ENCODE peak calls at places on chromosomes 6 and 20, in six cellular contexts. U is activated CD8-positive, alpha-beta T cell treated with anti-CD3 and anti-CD28 coated beads for 36 hours; V is fibroblast of the aortic adventitia; Z is thoracic aorta; J is HL-60; P is adrenal gland. N is an unnamed sample.
A peak's percentile ranks its signal among the peaks of the same experiment; 100 is the strongest.

GRCh38 chr6:148316308-148316707 is 26.3 kb upstream of the SASH1 start:
- DNase-seq in U (no peak), V (no peak), Z (no peak), J (no peak), P (no peak), N (no peak)

GRCh38 chr6:19408331-19408730 is 428.8 kb upstream of the ID4 start:
- DNase-seq in U (no peak), V (peak; percentile 44), Z (no peak), J (no peak), P (no peak), N (no peak)

GRCh38 chr20:48463096-48463710 is 364.6 kb downstream of the PREX1 start:
- DNase-seq in U (no peak), V (no peak), Z (no peak), J (no peak), P (no peak), N (no peak)

GRCh38 chr6:14658909-14659561 is 541.5 kb downstream of the CD83 start:
- DNase-seq in U (no peak), V (peak; percentile 35), Z (no peak), J (peak; percentile 77), P (no peak), N (no peak)

GRCh38 chr6:37807656-37808055 is 11.9 kb upstream of the ZFAND3 start:
- DNase-seq in U (no peak), V (no peak), Z (no peak), J (no peak), P (no peak), N (no peak)

GRCh38 chr6:6766230-6766905 is 177.8 kb downstream of the LY86 start:
- DNase-seq in U (no peak), V (no peak), Z (no peak), J (no peak), P (no peak), N (no peak)

GRCh38 chr6:142819603-142820335 is 125.2 kb downstream of the HIVEP2 start:
- DNase-seq in U (peak; percentile 71), V (peak; percentile 56), Z (no peak), J (peak; percentile 28), P (no peak), N (no peak)

GRCh38 chr6:2563635-2564034 is 187.1 kb downstream of the MYLK4 start:
- DNase-seq in U (peak; percentile 15), V (peak; percentile 28), Z (no peak), J (no peak), P (no peak), N (no peak)

GRCh38 chr6:144181639-144182038 is 31.3 kb downstream of the STX11 start:
- DNase-seq in U (no peak), V (no peak), Z (no peak), J (peak; percentile 82), P (no peak), N (no peak)

GRCh38 chr20:61579908-61580307 is 327.8 kb downstream of the CDH4 start:
- DNase-seq in U (no peak), V (no peak), Z (no peak), J (no peak), P (no peak), N (no peak)

GRCh38 chr6:158894192-158894591 is 75.0 kb upstream of the EZR start:
- DNase-seq in U (no peak), V (peak; percentile 80), Z (no peak), J (no peak), P (no peak), N (no peak)

GRCh38 chr20:17676942-17677341 is 5.1 kb downstream of the RRBP1 start:
- DNase-seq in U (no peak), V (peak; percentile 65), Z (no peak), J (no peak), P (no peak), N (no peak)

GRCh38 chr20:45230631-45231030 is 9.5 kb downstream of the SEMG2 start:
- DNase-seq in U (no peak), V (no peak), Z (no peak), J (no peak), P (no peak), N (no peak)

GRCh38 chr6:28537509-28538140 is 11.9 kb downstream of the GPX5 start:
- DNase-seq in U (peak; percentile 61), V (peak; percentile 2), Z (no peak), J (no peak), P (no peak), N (no peak)

GRCh38 chr20:4083103-4083864 is 67.9 kb upstream of the RNF24 start:
- DNase-seq in U (no peak), V (peak; percentile 92), Z (no peak), J (no peak), P (peak; percentile 44), N (no peak)

GRCh38 chr20:728022-728944 is 40.0 kb downstream of the SLC52A3 start:
- DNase-seq in U (peak; percentile 73), V (peak; percentile 14), Z (no peak), J (peak; percentile 13), P (peak; percentile 46), N (no peak)
- TF ChIP-seq CTCF in U (peak; percentile 62), V (peak; percentile 64), Z (peak; percentile 34), J (peak; percentile 39), P (peak; percentile 49), N (no peak)

GRCh38 chr6:53544500-53545308 is at the start of gene GCLC:
- DNase-seq in U (peak; percentile 95), V (peak; percentile 93), Z (peak; percentile 78), J (peak; percentile 80), P (peak; percentile 95), N (peak; percentile 91)
- TF ChIP-seq CTCF in U (peak; percentile 84), V (peak; percentile 52), Z (peak; percentile 53), J (peak; percentile 37), P (peak; percentile 18), N (no peak)

DNA sequence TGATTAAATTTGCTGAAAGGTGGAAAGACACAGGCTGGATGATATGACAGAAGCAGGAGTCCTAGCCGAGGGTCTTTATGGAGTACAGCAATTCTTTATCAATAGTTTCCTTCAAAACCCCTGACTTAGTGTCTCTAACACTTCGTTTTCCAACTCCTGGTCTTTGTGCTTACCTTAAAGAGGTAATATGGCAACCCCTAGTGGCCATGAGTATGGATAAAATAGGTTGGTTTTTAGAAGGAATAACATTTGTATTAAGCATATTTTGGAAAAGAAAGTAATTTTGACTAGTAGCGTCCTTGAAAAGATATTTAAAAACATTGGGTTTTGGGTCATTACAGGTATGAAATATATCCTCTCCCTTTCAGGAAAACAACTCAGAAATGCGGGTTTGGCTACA is 51.9 kb downstream of the VGLL2 start:
- DNase-seq in U (no peak), V (peak; percentile 21), Z (no peak), J (no peak), P (no peak), N (no peak)
- TF ChIP-seq CTCF in U (peak; percentile 25), V (peak; percentile 32), Z (peak; percentile 19), J (peak; percentile 10), P (peak; percentile 19), N (no peak)

GRCh38 chr6:112269979-112270378 is 15.6 kb upstream of the LAMA4 start:
- DNase-seq in U (no peak), V (no peak), Z (no peak), J (no peak), P (no peak), N (no peak)

GRCh38 chr6:112270756-112271155 is 16.4 kb upstream of the LAMA4 start:
- DNase-seq in U (no peak), V (no peak), Z (no peak), J (no peak), P (no peak), N (no peak)

GRCh38 chr6:112268628-112269027 is 14.3 kb upstream of the LAMA4 start:
- DNase-seq in U (no peak), V (no peak), Z (no peak), J (no peak), P (no peak), N (no peak)

GRCh38 chr6:112268011-112268410 is 13.6 kb upstream of the LAMA4 start:
- DNase-seq in U (no peak), V (no peak), Z (no peak), J (no peak), P (no peak), N (no peak)

DNA sequence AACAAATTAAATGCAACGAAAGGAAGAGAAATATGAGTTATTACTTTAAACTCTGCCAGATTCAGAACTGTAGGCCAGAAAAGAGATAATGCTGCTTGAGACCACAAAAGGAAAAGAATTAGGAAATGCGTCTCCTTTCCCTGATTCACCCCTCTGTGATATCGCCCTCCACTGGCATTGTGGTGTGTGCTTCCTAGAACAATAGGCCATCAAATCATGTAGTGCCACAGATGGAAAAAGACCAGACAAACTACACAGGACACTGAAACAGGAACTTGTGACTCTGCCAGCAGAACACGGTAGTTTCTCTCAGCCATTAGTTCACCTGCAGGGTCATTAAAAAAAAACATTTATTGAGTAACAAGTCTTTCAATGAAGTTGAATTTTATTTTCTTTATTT is 14.8 kb upstream of the LAMA4 start:
- DNase-seq in U (no peak), V (peak; percentile 78), Z (no peak), J (no peak), P (no peak), N (no peak)
- TF ChIP-seq CTCF in U (no peak), V (peak; percentile 71), Z (no peak), J (no peak), P (no peak), N (no peak)

GRCh38 chr6:3805448-3806123 is 43.6 kb upstream of the FAM50B start:
- DNase-seq in U (no peak), V (peak; percentile 65), Z (no peak), J (no peak), P (no peak), N (no peak)
- TF ChIP-seq CTCF in U (no peak), V (no peak), Z (no peak), J (no peak), P (no peak), N (no peak)

GRCh38 chr6:108675226-108676160 is 114.8 kb downstream of the FOXO3 start:
- DNase-seq in U (no peak), V (peak; percentile 34), Z (no peak), J (no peak), P (no peak), N (no peak)
- TF ChIP-seq CTCF in U (no peak), V (no peak), Z (no peak), J (no peak), P (no peak), N (no peak)

GRCh38 chr6:121356575-121356974 is 22.3 kb upstream of the TBC1D32 start:
- DNase-seq in U (no peak), V (no peak), Z (no peak), J (no peak), P (no peak), N (no peak)
- TF ChIP-seq CTCF in U (no peak), V (peak; percentile 24), Z (no peak), J (no peak), P (no peak), N (no peak)